ENCODE peak calls at places on chromosomes 5 and 9, in six cellular contexts. U, T, N, G, X and S are unnamed samples.

GRCh38 chr9:87973791-87974292 is 491 bp downstream of the CDK20 start:
- DNase-seq in G (no peak), U (no peak), N (no peak), X (peak; percentile 48), T (no peak), S (no peak)

GRCh38 chr9:110744753-110745522 is 76.3 kb downstream of the MUSK start:
- DNase-seq in G (no peak), X (no peak), U (peak; percentile 44), T (peak; percentile 92), N (peak; percentile 27), S (no peak)

GRCh38 chr5:5494489-5495402 is 72.3 kb downstream of the ICE1 start:
- DNase-seq in G (peak; percentile 84), X (peak; percentile 95), N (peak; percentile 75), T (no peak), U (peak; percentile 76), S (no peak)

GRCh38 chr5:61229416-61229815 is 67.1 kb upstream of the SMIM15 start:
- DNase-seq in U (peak; percentile 77), T (no peak), X (no peak), N (no peak), G (no peak), S (no peak)

GRCh38 chr5:139662617-139663016 is 14.5 kb downstream of the CXXC5 start:
- DNase-seq in G (no peak), T (no peak), N (no peak), U (no peak), X (no peak), S (no peak)

GRCh38 chr5:135493406-135494180 is 41.4 kb upstream of the TIFAB start:
- DNase-seq in G (peak; percentile 27), N (no peak), T (no peak), U (peak; percentile 49), X (no peak), S (no peak)

GRCh38 chr5:57778528-57779175 is 296.0 kb upstream of the ACTBL2 start:
- DNase-seq in U (no peak), N (no peak), T (no peak), G (no peak), X (no peak), S (no peak)

GRCh38 chr9:83986223-83986622 is 5.6 kb downstream of the RMI1 start:
- DNase-seq in X (no peak), N (no peak), U (no peak), T (no peak), G (no peak), S (no peak)

GRCh38 chr5:3542158-3542557 is 53.5 kb upstream of the IRX1 start:
- DNase-seq in N (no peak), T (no peak), U (no peak), G (no peak), X (no peak), S (no peak)

GRCh38 chr5:157560560-157560959 is 15.0 kb downstream of the ADAM19 start:
- DNase-seq in T (no peak), X (no peak), U (no peak), G (no peak), N (no peak), S (no peak)

GRCh38 chr9:96719538-96720315 is 58.2 kb downstream of the ZNF510 start:
- DNase-seq in N (peak; percentile 21), G (no peak), U (no peak), X (peak; percentile 28), T (no peak), S (no peak)

GRCh38 chr5:170270670-170271069 is 26.9 kb downstream of the LCP2 start:
- DNase-seq in G (no peak), T (no peak), N (no peak), U (no peak), X (no peak), S (no peak)

GRCh38 chr9:130266236-130267098 is 907 bp downstream of the HMCN2 start:
- DNase-seq in T (no peak), G (no peak), U (no peak), X (no peak), N (no peak), S (no peak)

GRCh38 chr5:140251527-140251973 is 51.4 kb downstream of the PFDN1 start:
- DNase-seq in G (peak; percentile 54), T (peak; percentile 82), U (peak; percentile 39), X (no peak), N (no peak), S (peak; percentile 53)

GRCh38 chr5:115484368-115484767 is 60.2 kb downstream of the FEM1C start:
- DNase-seq in T (no peak), G (no peak), N (no peak), U (no peak), X (no peak), S (no peak)

GRCh38 chr9:135647897-135648296 is 8.6 kb upstream of the GLT6D1 start:
- DNase-seq in X (no peak), U (no peak), N (no peak), G (no peak), T (no peak), S (no peak)

GRCh38 chr9:135644631-135645218 is 5.4 kb upstream of the GLT6D1 start:
- DNase-seq in U (no peak), N (no peak), G (no peak), T (no peak), X (no peak), S (no peak)

GRCh38 chr9:135648494-135649410 is 9.4 kb upstream of the GLT6D1 start:
- DNase-seq in X (no peak), G (no peak), T (no peak), N (no peak), U (no peak), S (no peak)

GRCh38 chr9:135650408-135650807 is 11.1 kb upstream of the GLT6D1 start:
- DNase-seq in G (no peak), X (no peak), U (no peak), T (no peak), N (no peak), S (no peak)

DNA sequence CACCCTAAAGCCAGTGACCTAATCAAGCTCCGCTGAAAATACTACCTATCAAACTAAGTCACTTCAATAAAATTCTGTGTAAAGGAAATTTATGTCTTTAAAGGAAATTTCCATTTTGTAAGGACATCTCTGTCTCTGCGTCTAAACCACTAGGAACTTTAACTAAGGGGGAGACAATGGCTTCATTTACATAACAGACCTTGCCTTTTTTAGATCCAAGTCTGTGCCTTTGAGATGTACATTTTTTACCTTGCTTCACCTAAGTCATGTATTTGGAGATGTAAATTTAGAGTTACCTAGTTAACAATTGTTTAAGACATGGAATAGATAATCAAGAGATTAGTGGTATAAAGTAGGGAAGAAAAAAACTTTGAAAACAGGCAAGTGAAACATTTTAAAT is 10.2 kb upstream of the GLT6D1 start:
- DNase-seq in N (no peak), U (no peak), T (no peak), X (no peak), G (no peak), S (no peak)
- H3K9me3 ChIP-seq in N (peaks cover 3% of the 10 kb centered on the region), U (peaks cover 32% of the 10 kb centered on the region), T (peaks cover 5% of the 10 kb centered on the region), X (peaks cover 45% of the 10 kb centered on the region), G (peaks cover 20% of the 10 kb centered on the region), S (peaks cover 28% of the 10 kb centered on the region)

GRCh38 chr5:112931473-112931872 is 9.4 kb upstream of the REEP5 start:
- DNase-seq in X (no peak), T (no peak), N (no peak), G (no peak), U (peak; percentile 30), S (no peak)
- H3K4me1 ChIP-seq in X (no peaks in the 10 kb centered on the region), T (no peaks in the 10 kb centered on the region), N (no peaks in the 10 kb centered on the region), G (peaks cover 37% of the 10 kb centered on the region), U (peaks cover 10% of the 10 kb centered on the region), S (peaks cover 38% of the 10 kb centered on the region)

DNA sequence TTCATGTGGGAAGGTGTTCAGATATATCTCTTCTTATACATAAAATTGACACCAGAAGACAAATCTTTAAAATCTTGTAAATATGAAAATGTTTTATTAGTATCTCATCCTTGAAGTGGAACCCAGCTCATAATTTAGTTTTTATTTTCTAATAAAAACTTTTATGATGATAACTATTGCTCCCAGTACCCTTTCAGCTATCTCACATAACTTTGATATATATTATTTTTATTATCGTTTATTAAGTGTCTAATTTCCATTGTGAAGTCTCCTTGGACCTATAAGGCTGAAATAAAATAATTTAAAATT is 16.0 kb downstream of the PCDHB15 start:
- DNase-seq in U (no peak), T (no peak), X (no peak), G (no peak), N (no peak), S (no peak)
- H3K9me3 ChIP-seq in U (peaks cover 100% of the 10 kb centered on the region), T (peaks cover 80% of the 10 kb centered on the region), X (peaks cover 100% of the 10 kb centered on the region), G (peaks cover 40% of the 10 kb centered on the region), N (peaks cover 46% of the 10 kb centered on the region), S (peaks cover 46% of the 10 kb centered on the region)

GRCh38 chr5:148834689-148835088 is 8.3 kb downstream of the ADRB2 start:
- DNase-seq in X (no peak), N (no peak), T (no peak), G (no peak), U (no peak), S (no peak)

GRCh38 chr5:148831590-148832565 is 5.5 kb downstream of the ADRB2 start:
- DNase-seq in T (no peak), G (no peak), N (no peak), U (peak; percentile 26), X (no peak), S (no peak)

GRCh38 chr5:148836272-148837250 is 10.2 kb downstream of the ADRB2 start:
- DNase-seq in U (no peak), G (no peak), T (no peak), X (no peak), N (no peak), S (no peak)

GRCh38 chr5:148833122-148833521 is 6.7 kb downstream of the ADRB2 start:
- DNase-seq in U (no peak), N (no peak), G (no peak), X (no peak), T (no peak), S (no peak)

DNA sequence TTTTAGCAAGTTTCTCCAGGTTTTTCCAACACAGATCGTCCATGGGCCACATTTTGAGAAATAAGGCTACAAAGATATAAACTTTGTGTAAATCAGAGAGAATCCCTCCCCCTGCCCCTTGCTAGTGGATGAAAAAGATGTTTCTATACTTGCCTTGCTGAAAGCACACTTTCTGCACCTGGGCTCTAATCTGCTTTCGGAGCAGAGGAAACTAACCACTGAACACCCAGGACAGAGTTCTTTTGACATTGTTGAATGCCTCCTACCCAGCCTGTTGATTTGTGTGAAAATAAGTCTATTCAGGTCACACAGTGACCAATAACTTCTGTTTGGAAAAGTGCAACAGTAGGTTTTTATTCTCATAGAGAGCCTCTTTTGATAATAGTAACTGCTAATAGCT is 7.5 kb downstream of the ADRB2 start:
- DNase-seq in U (no peak), X (no peak), G (no peak), N (no peak), T (no peak), S (no peak)
- H3K4me1 ChIP-seq in U (no peaks in the 10 kb centered on the region), X (peaks cover 7% of the 10 kb centered on the region), G (peaks cover 6% of the 10 kb centered on the region), N (no peaks in the 10 kb centered on the region), T (no peaks in the 10 kb centered on the region), S (no peaks in the 10 kb centered on the region)

GRCh38 chr9:138120072-138120471 is 242.5 kb downstream of the CACNA1B start:
- DNase-seq in U (no peak), X (no peak), T (no peak), G (no peak), N (no peak), S (no peak)
- H3K9me3 ChIP-seq in U (no peaks in the 10 kb centered on the region), X (no peaks in the 10 kb centered on the region), T (no peaks in the 10 kb centered on the region), G (no peaks in the 10 kb centered on the region), N (no peaks in the 10 kb centered on the region), S (no peaks in the 10 kb centered on the region)

GRCh38 chr5:159340511-159340910 is 10.2 kb upstream of the IL12B start:
- DNase-seq in U (no peak), G (no peak), N (no peak), T (no peak), X (no peak), S (no peak)
- H3K4me1 ChIP-seq in U (peaks cover 16% of the 10 kb centered on the region), G (peaks cover 29% of the 10 kb centered on the region), N (no peaks in the 10 kb centered on the region), T (no peaks in the 10 kb centered on the region), X (no peaks in the 10 kb centered on the region), S (peaks cover 10% of the 10 kb centered on the region)